ENCODE peak calls at places on chromosomes 5 and 9, in eight cellular contexts. L is breast epithelium; K is ascending aorta; T is body of pancreas; B is lower lobe of right lung; O is effector memory CD4-positive, alpha-beta T cell; Z is colonic mucosa; V is left ventricle myocardium inferior. G is an unnamed sample.
A peak's percentile ranks its signal among the peaks of the same experiment; 100 is the strongest.

GRCh38 chr9:20650313-20650712 is 28.0 kb upstream of the MLLT3 start:
- DNase-seq in L (no peak), K (no peak), T (no peak), B (no peak), O (no peak), Z (no peak), V (no peak), G (no peak)

GRCh38 chr5:84885479-84886258 is 501.0 kb upstream of the EDIL3 start:
- DNase-seq in L (no peak), K (peak; percentile 66), T (no peak), B (no peak), O (no peak), Z (no peak), V (peak; percentile 54), G (no peak)

GRCh38 chr9:759541-759940 is 82.0 kb upstream of the DMRT1 start:
- DNase-seq in L (no peak), K (no peak), T (no peak), B (no peak), O (no peak), Z (no peak), V (no peak), G (no peak)

GRCh38 chr5:62731011-62731410 is 152.4 kb downstream of the LRRC70 start:
- DNase-seq in L (no peak), K (no peak), T (no peak), B (no peak), O (no peak), Z (no peak), V (no peak), G (no peak)

GRCh38 chr5:10660135-10660534 is 96.3 kb downstream of the ANKRD33B start:
- DNase-seq in L (no peak), K (peak; percentile 25), T (no peak), B (no peak), O (no peak), Z (no peak), V (no peak), G (no peak)

GRCh38 chr5:61082516-61083280 is 79.6 kb downstream of the SMIM15 start:
- DNase-seq in L (no peak), K (no peak), T (no peak), B (no peak), O (no peak), Z (no peak), V (no peak), G (no peak)

GRCh38 chr5:5103249-5103648 is 36.9 kb upstream of the ADAMTS16 start:
- DNase-seq in L (no peak), K (no peak), T (no peak), B (no peak), O (no peak), Z (no peak), V (no peak), G (no peak)

GRCh38 chr9:89945133-89945532 is 340.3 kb downstream of the GADD45G start:
- DNase-seq in L (no peak), K (no peak), T (no peak), B (no peak), O (no peak), Z (no peak), V (no peak), G (no peak)

GRCh38 chr5:14108170-14108996 is 34.8 kb upstream of the TRIO start:
- DNase-seq in L (no peak), K (peak; percentile 77), T (peak; percentile 69), B (peak; percentile 59), O (no peak), Z (peak; percentile 78), V (peak; percentile 44), G (peak; percentile 19)

GRCh38 chr5:98767563-98767962 is 5.9 kb upstream of the RGMB start:
- DNase-seq in L (no peak), K (no peak), T (no peak), B (no peak), O (no peak), Z (no peak), V (no peak), G (no peak)

GRCh38 chr5:98770158-98770910 is 3.1 kb upstream of the RGMB start:
- DNase-seq in L (peak; percentile 45), K (peak; percentile 81), T (peak; percentile 55), B (peak; percentile 59), O (peak; percentile 11), Z (peak; percentile 81), V (peak; percentile 25), G (peak; percentile 66)

GRCh38 chr5:98769256-98770157 is 4.0 kb upstream of the RGMB start:
- DNase-seq in L (no peak), K (peak; percentile 69), T (peak; percentile 39), B (peak; percentile 55), O (no peak), Z (peak; percentile 68), V (peak; percentile 29), G (peak; percentile 50)

GRCh38 chr5:98768160-98769005 is 5.1 kb upstream of the RGMB start:
- DNase-seq in L (no peak), K (peak; percentile 65), T (peak; percentile 49), B (peak; percentile 46), O (peak; percentile 5), Z (peak; percentile 81), V (no peak), G (peak; percentile 9)

GRCh38 chr5:98769006-98769255 is 4.5 kb upstream of the RGMB start:
- DNase-seq in L (no peak), K (no peak), T (peak; percentile 48), B (peak; percentile 56), O (peak; percentile 6), Z (peak; percentile 79), V (peak; percentile 45), G (peak; percentile 55)
- H3K27ac ChIP-seq in L (peak overlapping the region; percentile 82), K (no peak overlapping the region), T (no peak overlapping the region), B (no peak overlapping the region), O (no peak overlapping the region), Z (peak overlapping the region; percentile 79), V (peak overlapping the region; percentile 73), G (peak overlapping the region; percentile 71)

DNA sequence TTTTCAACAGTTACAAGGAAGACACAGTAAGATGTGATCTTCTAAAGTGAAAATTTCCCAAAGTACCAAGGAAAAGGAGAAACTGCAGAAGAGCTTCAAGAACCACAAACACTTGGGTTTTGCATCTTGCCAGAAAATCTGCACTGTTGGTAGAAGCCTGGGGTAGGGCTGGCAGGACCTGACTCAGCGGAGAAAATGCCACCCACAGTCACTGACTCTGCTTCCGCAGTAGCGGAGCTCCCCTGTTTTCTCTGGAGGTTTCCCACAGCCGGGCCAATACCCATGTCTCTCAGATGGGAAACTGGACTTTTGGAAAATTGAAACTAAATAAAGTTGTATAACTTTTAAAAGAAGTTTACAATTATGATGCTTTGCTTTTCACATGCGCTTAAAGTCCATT is 104.2 kb downstream of the MEF2C start:
- DNase-seq in L (no peak), K (peak; percentile 81), T (no peak), B (no peak), O (no peak), Z (no peak), V (peak; percentile 18), G (peak; percentile 26)
- H3K27ac ChIP-seq in L (no peak overlapping the region), K (peak overlapping the region; percentile 60), T (no peak overlapping the region), B (no peak overlapping the region), O (no peak overlapping the region), Z (no peak overlapping the region), V (peak overlapping the region; percentile 1), G (no peak overlapping the region)

DNA sequence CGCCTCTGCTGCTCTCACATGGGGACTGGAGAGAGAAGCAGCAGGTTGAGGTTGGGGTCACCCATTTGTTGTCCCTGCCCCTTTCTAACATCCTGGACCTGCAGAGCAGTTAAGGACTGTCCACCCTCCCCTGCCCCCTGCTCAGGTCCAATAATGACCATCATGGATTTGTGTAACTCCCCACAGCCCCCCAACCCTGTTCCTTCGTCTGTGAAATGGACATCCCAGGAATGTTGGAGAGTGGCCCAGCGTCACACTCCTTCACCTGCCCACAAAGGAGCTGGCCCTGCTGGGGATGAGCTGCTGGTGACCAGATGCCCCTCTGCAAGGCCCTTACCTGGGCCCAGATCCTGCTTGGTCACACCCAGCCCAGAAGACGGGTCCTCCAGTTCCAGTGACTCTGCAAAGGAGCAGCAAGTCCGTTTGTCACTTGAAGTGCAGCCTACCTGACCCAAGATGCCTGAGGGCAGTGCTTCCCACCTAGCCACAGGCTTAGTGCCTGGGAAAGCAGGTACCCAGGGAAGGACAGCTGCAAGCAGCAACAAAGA is 10.4 kb downstream of the CD74 start:
- DNase-seq in L (no peak), K (no peak), T (no peak), B (peak; percentile 30), O (no peak), Z (no peak), V (no peak), G (no peak)
- H3K27ac ChIP-seq in L (no peak overlapping the region), K (no peak overlapping the region), T (no peak overlapping the region), B (no peak overlapping the region), O (no peak overlapping the region), Z (no peak overlapping the region), V (no peak overlapping the region), G (no peak overlapping the region)

DNA sequence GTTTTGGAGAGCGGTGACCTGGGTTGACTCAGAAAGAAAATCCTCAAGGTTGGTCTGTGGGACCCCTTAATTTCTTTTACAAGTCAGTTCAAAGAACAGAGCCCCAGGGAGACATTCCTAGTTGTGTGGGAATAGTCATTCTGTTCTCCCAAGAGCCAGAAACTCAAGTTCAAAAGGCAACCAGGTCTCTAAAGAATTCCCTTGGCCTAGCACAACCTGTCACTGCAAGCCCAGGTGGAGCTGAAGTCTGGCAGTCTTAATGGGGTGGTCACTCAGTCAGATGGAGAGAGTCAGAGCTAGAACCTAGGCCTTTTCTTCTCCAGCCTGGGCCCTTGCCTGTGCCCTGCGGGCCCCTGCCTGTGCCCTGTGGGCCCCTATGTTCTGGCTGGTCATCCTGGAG is 37.5 kb upstream of the CDKN2AIPNL start:
- DNase-seq in L (no peak), K (no peak), T (no peak), B (no peak), O (no peak), Z (no peak), V (no peak), G (no peak)
- H3K27ac ChIP-seq in L (no peak overlapping the region), K (no peak overlapping the region), T (no peak overlapping the region), B (no peak overlapping the region), O (no peak overlapping the region), Z (no peak overlapping the region), V (no peak overlapping the region), G (no peak overlapping the region)